ENCODE peak calls at places on chromosomes 12 and 14, in ten cellular contexts. F, W, Z, S, I, G, O, T, N and Q are unnamed samples.

GRCh38 chr12:80485222-80485987 is 41.4 kb downstream of the PTPRQ start:
- DNase-seq in F (no peak), W (no peak), Z (no peak), S (no peak), I (no peak), G (no peak), O (peak; percentile 17), T (no peak), N (no peak), Q (no peak)

GRCh38 chr12:51388066-51388799 is 3.0 kb downstream of the GALNT6 start:
- DNase-seq in F (peak; percentile 83), W (no peak), Z (peak; percentile 31), S (no peak), I (peak; percentile 77), G (peak; percentile 61), O (peak; percentile 77), T (peak; percentile 94), N (peak; percentile 67), Q (no peak)

GRCh38 chr12:39012870-39013269 is 107.5 kb upstream of the CPNE8 start:
- DNase-seq in F (no peak), W (no peak), Z (no peak), S (no peak), I (no peak), G (no peak), O (no peak), T (no peak), N (peak; percentile 28), Q (no peak)

GRCh38 chr12:71972441-71973074 is 33.9 kb downstream of the TPH2 start:
- DNase-seq in F (no peak), W (no peak), Z (no peak), S (no peak), I (no peak), G (no peak), O (no peak), T (no peak), N (no peak), Q (no peak)

GRCh38 chr12:96063046-96063445 is 27.7 kb upstream of the LTA4H start:
- DNase-seq in F (peak; percentile 37), W (no peak), Z (peak; percentile 44), S (peak; percentile 39), I (peak; percentile 28), G (peak; percentile 47), O (no peak), T (peak; percentile 71), N (peak; percentile 40), Q (no peak)

GRCh38 chr12:90854136-90854689 is 100.8 kb downstream of the CCER1 start:
- DNase-seq in F (peak; percentile 43), W (no peak), Z (peak; percentile 60), S (peak; percentile 68), I (peak; percentile 60), G (peak; percentile 78), O (peak; percentile 7), T (peak; percentile 64), N (peak; percentile 79), Q (no peak)

GRCh38 chr14:94124582-94125377 is 4.6 kb downstream of the IFI27L2 start:
- DNase-seq in F (no peak), W (no peak), Z (no peak), S (no peak), I (no peak), G (no peak), O (no peak), T (no peak), N (no peak), Q (no peak)

GRCh38 chr12:81261508-81262207 is 183.8 kb downstream of the ACSS3 start:
- DNase-seq in F (no peak), W (no peak), Z (no peak), S (no peak), I (no peak), G (peak; percentile 46), O (no peak), T (peak; percentile 3), N (no peak), Q (no peak)

GRCh38 chr12:121802843-121803698 is 738 bp upstream of the SETD1B start:
- DNase-seq in F (peak; percentile 88), W (peak; percentile 94), Z (peak; percentile 96), S (peak; percentile 98), I (peak; percentile 92), G (peak; percentile 98), O (peak; percentile 84), T (peak; percentile 99), N (peak; percentile 97), Q (peak; percentile 90)

GRCh38 chr12:121803861-121804416 is at the start of gene SETD1B:
- DNase-seq in F (peak; percentile 65), W (peak; percentile 77), Z (peak; percentile 76), S (peak; percentile 58), I (peak; percentile 63), G (peak; percentile 66), O (no peak), T (peak; percentile 91), N (peak; percentile 53), Q (peak; percentile 66)

GRCh38 chr12:121800694-121801600 is 2.9 kb upstream of the SETD1B start:
- DNase-seq in F (peak; percentile 62), W (peak; percentile 88), Z (peak; percentile 80), S (peak; percentile 86), I (peak; percentile 70), G (peak; percentile 90), O (peak; percentile 82), T (peak; percentile 90), N (peak; percentile 82), Q (peak; percentile 76)

GRCh38 chr12:121801601-121802484 is 2.0 kb upstream of the SETD1B start:
- DNase-seq in F (no peak), W (no peak), Z (no peak), S (peak; percentile 67), I (no peak), G (peak; percentile 61), O (no peak), T (peak; percentile 73), N (peak; percentile 62), Q (no peak)

GRCh38 chr12:121802485-121802842 is 1.3 kb upstream of the SETD1B start:
- DNase-seq in F (no peak), W (no peak), Z (no peak), S (no peak), I (no peak), G (no peak), O (no peak), T (no peak), N (no peak), Q (no peak)
- H3K4me3 ChIP-seq in F (peak overlapping the region; percentile 73), W (peak overlapping the region; percentile 85), Z (peak overlapping the region; percentile 60), S (peak overlapping the region; percentile 69), I (peak overlapping the region; percentile 87), G (peak overlapping the region; percentile 63), O (no peak overlapping the region), T (peak overlapping the region; percentile 78), N (peak overlapping the region; percentile 80), Q (peak overlapping the region; percentile 94)

DNA sequence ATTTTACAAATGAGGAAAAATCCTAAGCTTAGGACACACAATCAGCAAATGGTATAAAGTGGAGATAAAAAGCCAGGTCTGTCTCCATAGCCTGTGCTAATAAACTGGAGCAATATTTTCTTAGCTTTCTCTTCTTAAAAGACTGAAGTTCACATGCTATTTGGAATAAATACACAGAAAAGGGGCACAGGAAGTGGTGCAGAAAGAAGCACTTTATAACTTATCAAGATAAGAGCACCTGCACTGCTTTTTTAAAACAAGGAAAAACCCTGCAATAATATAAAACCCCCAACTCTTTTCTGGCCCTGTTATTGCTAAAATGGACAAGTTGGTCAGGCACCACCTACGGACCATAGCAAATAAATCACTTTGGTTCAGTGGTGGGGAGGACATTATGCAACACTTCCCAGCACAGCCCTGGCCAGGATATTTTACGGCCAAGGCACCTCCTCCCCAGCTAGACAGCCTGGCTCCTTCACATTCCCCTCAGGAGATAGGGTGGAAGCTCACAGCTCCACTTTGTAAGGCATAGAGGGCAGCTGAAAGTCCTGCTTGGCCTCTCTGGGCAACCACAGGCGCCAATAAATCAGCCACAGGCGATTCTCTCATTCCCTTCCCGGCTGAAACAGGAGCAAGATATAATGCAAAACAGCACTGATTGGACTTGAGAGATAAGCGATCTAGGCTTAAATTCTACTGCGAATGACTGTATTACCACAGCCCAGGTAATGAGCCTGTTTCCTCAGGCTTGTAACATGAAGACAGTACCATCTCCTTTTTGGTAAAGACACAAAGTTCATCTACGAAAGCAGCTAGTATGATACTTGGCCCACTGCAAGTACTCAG is 2.1 kb downstream of the ZBTB25 start:
- DNase-seq in F (peak; percentile 58), W (peak; percentile 53), Z (peak; percentile 53), S (peak; percentile 71), I (peak; percentile 78), G (peak; percentile 79), O (peak; percentile 71), T (peak; percentile 40), N (peak; percentile 88), Q (no peak)
- H3K4me3 ChIP-seq in F (peak overlapping the region; percentile 92), W (peak overlapping the region; percentile 78), Z (peak overlapping the region; percentile 76), S (peak overlapping the region; percentile 6), I (peak overlapping the region; percentile 90), G (peak overlapping the region; percentile 23), O (no peak overlapping the region), T (peak overlapping the region; percentile 3), N (peak overlapping the region; percentile 89), Q (peak overlapping the region; percentile 81)

GRCh38 chr12:9928607-9929006 is 3.6 kb downstream of the CLEC2A start:
- DNase-seq in F (no peak), W (no peak), Z (no peak), S (no peak), I (no peak), G (no peak), O (no peak), T (no peak), N (no peak), Q (no peak)

GRCh38 chr12:9922429-9922828 is 9.7 kb downstream of the CLEC2A start:
- DNase-seq in F (no peak), W (no peak), Z (no peak), S (no peak), I (no peak), G (no peak), O (no peak), T (no peak), N (no peak), Q (no peak)

GRCh38 chr12:9926876-9927275 is 5.3 kb downstream of the CLEC2A start:
- DNase-seq in F (no peak), W (no peak), Z (no peak), S (no peak), I (no peak), G (peak; percentile 11), O (no peak), T (no peak), N (no peak), Q (no peak)

GRCh38 chr12:9931245-9931644 is 925 bp downstream of the CLEC2A start:
- DNase-seq in F (no peak), W (no peak), Z (no peak), S (no peak), I (no peak), G (no peak), O (no peak), T (no peak), N (no peak), Q (no peak)

DNA sequence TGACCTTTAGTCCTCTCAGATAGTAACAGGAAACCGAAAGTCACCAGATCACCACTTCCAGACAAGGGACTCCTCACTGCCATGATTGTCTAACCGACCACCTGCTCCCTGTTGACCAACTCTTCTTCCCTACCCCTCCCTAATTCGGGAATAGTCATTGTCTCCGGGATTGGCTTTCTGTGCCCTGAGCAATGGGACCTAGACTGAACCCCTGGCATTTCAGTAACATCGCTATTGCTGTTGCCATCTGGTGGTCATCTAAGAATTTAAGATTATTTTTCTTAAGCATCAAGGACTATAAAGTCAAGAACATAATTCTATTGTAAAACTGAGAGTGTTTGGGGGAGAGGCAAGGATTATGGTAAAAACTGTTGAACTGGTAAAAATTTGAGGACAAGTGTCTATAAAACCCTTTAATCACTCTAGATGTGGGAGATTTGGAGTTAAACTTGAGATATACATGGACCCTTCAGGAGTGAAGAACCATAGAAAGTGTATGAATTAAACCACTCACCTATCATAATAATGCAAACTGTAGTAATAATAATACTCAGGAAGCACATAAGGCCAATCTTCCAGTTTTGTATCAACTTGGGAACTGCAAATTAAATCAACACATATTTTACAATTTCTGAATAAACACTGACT is 6.3 kb downstream of the CLEC2A start:
- DNase-seq in F (peak; percentile 7), W (no peak), Z (peak; percentile 50), S (peak; percentile 49), I (no peak), G (peak; percentile 69), O (no peak), T (peak; percentile 47), N (peak; percentile 63), Q (no peak)
- H3K4me3 ChIP-seq in F (no peak overlapping the region), W (peak overlapping the region; percentile 34), Z (no peak overlapping the region), S (no peak overlapping the region), I (no peak overlapping the region), G (peak overlapping the region; percentile 20), O (no peak overlapping the region), T (peak overlapping the region; percentile 3), N (no peak overlapping the region), Q (no peak overlapping the region)

GRCh38 chr12:27970391-27970980 is 2.0 kb downstream of the PTHLH start:
- DNase-seq in F (peak; percentile 79), W (no peak), Z (peak; percentile 50), S (peak; percentile 43), I (peak; percentile 32), G (peak; percentile 56), O (peak; percentile 12), T (no peak), N (peak; percentile 45), Q (no peak)
- H3K4me3 ChIP-seq in F (peak overlapping the region; percentile 57), W (peak overlapping the region; percentile 57), Z (peak overlapping the region; percentile 64), S (peak overlapping the region; percentile 38), I (no peak overlapping the region), G (peak overlapping the region; percentile 65), O (peak overlapping the region; percentile 67), T (no peak overlapping the region), N (peak overlapping the region; percentile 71), Q (peak overlapping the region; percentile 58)